ENCODE peak calls at places on chromosome 9, in six cellular contexts. One of them, this sample, is unnamed.

GRCh38 chr9:81499571-81499970 is 189.8 kb downstream of the TLE1 start:
- DNase-seq in WERI-Rb-1: no peak
- DNase-seq in A673: no peak
- DNase-seq in choroid plexus epithelial cell: no peak
- DNase-seq in spleen: no peak
- DNase-seq in body of pancreas: no peak
- DNase-seq in this sample: no peak

GRCh38 chr9:121765021-121765950 is 113.9 kb downstream of the DAB2IP start:
- DNase-seq in WERI-Rb-1: no peak
- DNase-seq in A673: no peak
- DNase-seq in choroid plexus epithelial cell: peak; percentile 34
- DNase-seq in spleen: no peak
- DNase-seq in body of pancreas: peak; percentile 83
- DNase-seq in this sample: no peak

GRCh38 chr9:83061036-83061435 is 1.9 kb downstream of the RASEF start:
- DNase-seq in WERI-Rb-1: no peak
- DNase-seq in A673: no peak
- DNase-seq in choroid plexus epithelial cell: no peak
- DNase-seq in spleen: no peak
- DNase-seq in body of pancreas: peak; percentile 15
- DNase-seq in this sample: no peak

GRCh38 chr9:110588296-110588695 is 8.8 kb upstream of the SVEP1 start:
- DNase-seq in WERI-Rb-1: no peak
- DNase-seq in A673: no peak
- DNase-seq in choroid plexus epithelial cell: peak; percentile 65
- DNase-seq in spleen: no peak
- DNase-seq in body of pancreas: no peak
- DNase-seq in this sample: no peak

GRCh38 chr9:124818431-124819281 is 34.6 kb upstream of the WDR38 start:
- DNase-seq in WERI-Rb-1: peak; percentile 84
- DNase-seq in A673: no peak
- DNase-seq in choroid plexus epithelial cell: no peak
- DNase-seq in spleen: peak; percentile 83
- DNase-seq in body of pancreas: peak; percentile 88
- DNase-seq in this sample: no peak

GRCh38 chr9:113705306-113705937 is 170.7 kb upstream of the ZNF618 start:
- DNase-seq in WERI-Rb-1: no peak
- DNase-seq in A673: no peak
- DNase-seq in choroid plexus epithelial cell: no peak
- DNase-seq in spleen: no peak
- DNase-seq in body of pancreas: no peak
- DNase-seq in this sample: no peak

GRCh38 chr9:136903041-136903554 is 16.8 kb downstream of the TRAF2 start:
- DNase-seq in WERI-Rb-1: no peak
- DNase-seq in A673: no peak
- DNase-seq in choroid plexus epithelial cell: no peak
- DNase-seq in spleen: peak; percentile 72
- DNase-seq in body of pancreas: peak; percentile 78
- DNase-seq in this sample: no peak

GRCh38 chr9:132509921-132510874 is 72.2 kb upstream of the BARHL1 start:
- DNase-seq in WERI-Rb-1: no peak
- DNase-seq in A673: peak; percentile 42
- DNase-seq in choroid plexus epithelial cell: no peak
- DNase-seq in spleen: peak; percentile 50
- DNase-seq in body of pancreas: no peak
- DNase-seq in this sample: no peak

GRCh38 chr9:136791466-136792276 is 527 bp downstream of the TMEM141 start:
- DNase-seq in WERI-Rb-1: peak; percentile 75
- DNase-seq in A673: peak; percentile 69
- DNase-seq in choroid plexus epithelial cell: no peak
- DNase-seq in spleen: peak; percentile 93
- DNase-seq in body of pancreas: peak; percentile 90
- DNase-seq in this sample: peak; percentile 56

GRCh38 chr9:68446836-68447235 is 90.4 kb downstream of the PGM5 start:
- DNase-seq in WERI-Rb-1: no peak
- DNase-seq in A673: no peak
- DNase-seq in choroid plexus epithelial cell: no peak
- DNase-seq in spleen: no peak
- DNase-seq in body of pancreas: no peak
- DNase-seq in this sample: no peak

GRCh38 chr9:130847306-130848217 is 12.5 kb downstream of the ABL1 start:
- DNase-seq in WERI-Rb-1: no peak
- DNase-seq in A673: peak; percentile 94
- DNase-seq in choroid plexus epithelial cell: peak; percentile 97
- DNase-seq in spleen: no peak
- DNase-seq in body of pancreas: peak; percentile 66
- DNase-seq in this sample: peak; percentile 30

GRCh38 chr9:80158150-80158549 is 586.4 kb downstream of the TLE4 start:
- DNase-seq in WERI-Rb-1: no peak
- DNase-seq in A673: peak; percentile 11
- DNase-seq in choroid plexus epithelial cell: no peak
- DNase-seq in spleen: no peak
- DNase-seq in body of pancreas: no peak
- DNase-seq in this sample: no peak

GRCh38 chr9:137798901-137799629 is 78.5 kb upstream of the CACNA1B start:
- DNase-seq in WERI-Rb-1: no peak
- DNase-seq in A673: no peak
- DNase-seq in choroid plexus epithelial cell: no peak
- DNase-seq in spleen: no peak
- DNase-seq in body of pancreas: no peak
- DNase-seq in this sample: no peak

GRCh38 chr9:81894891-81895290 is 33.3 kb upstream of the SPATA31D4 start:
- DNase-seq in WERI-Rb-1: no peak
- DNase-seq in A673: no peak
- DNase-seq in choroid plexus epithelial cell: no peak
- DNase-seq in spleen: no peak
- DNase-seq in body of pancreas: no peak
- DNase-seq in this sample: no peak

GRCh38 chr9:801399-802071 is 40.0 kb upstream of the DMRT1 start:
- DNase-seq in WERI-Rb-1: no peak
- DNase-seq in A673: peak; percentile 43
- DNase-seq in choroid plexus epithelial cell: peak; percentile 36
- DNase-seq in spleen: no peak
- DNase-seq in body of pancreas: no peak
- DNase-seq in this sample: no peak

GRCh38 chr9:8025532-8025931 is 226.0 kb upstream of the DMAC1 start:
- DNase-seq in WERI-Rb-1: no peak
- DNase-seq in A673: no peak
- DNase-seq in choroid plexus epithelial cell: no peak
- DNase-seq in spleen: no peak
- DNase-seq in body of pancreas: no peak
- DNase-seq in this sample: no peak

GRCh38 chr9:28779240-28779639 is 1206.0 kb upstream of the C9orf72 start:
- DNase-seq in WERI-Rb-1: no peak
- DNase-seq in A673: peak; percentile 20
- DNase-seq in choroid plexus epithelial cell: peak; percentile 65
- DNase-seq in spleen: no peak
- DNase-seq in body of pancreas: no peak
- DNase-seq in this sample: no peak

GRCh38 chr9:81720450-81721086 is 31.2 kb upstream of the TLE1 start:
- DNase-seq in WERI-Rb-1: no peak
- DNase-seq in A673: no peak
- DNase-seq in choroid plexus epithelial cell: peak; percentile 13
- DNase-seq in spleen: no peak
- DNase-seq in body of pancreas: peak; percentile 13
- DNase-seq in this sample: no peak

GRCh38 chr9:119801311-119801710 is 432.1 kb upstream of the BRINP1 start:
- DNase-seq in WERI-Rb-1: no peak
- DNase-seq in A673: no peak
- DNase-seq in choroid plexus epithelial cell: no peak
- DNase-seq in spleen: no peak
- DNase-seq in body of pancreas: no peak
- DNase-seq in this sample: no peak

GRCh38 chr9:116234091-116234490 is 80.5 kb downstream of the PAPPA start:
- DNase-seq in WERI-Rb-1: no peak
- DNase-seq in A673: peak; percentile 95
- DNase-seq in choroid plexus epithelial cell: peak; percentile 97
- DNase-seq in spleen: no peak
- DNase-seq in body of pancreas: peak; percentile 16
- DNase-seq in this sample: no peak

GRCh38 chr9:92438900-92439526 is 14.7 kb upstream of the OMD start:
- DNase-seq in WERI-Rb-1: no peak
- DNase-seq in A673: peak; percentile 29
- DNase-seq in choroid plexus epithelial cell: peak; percentile 63
- DNase-seq in spleen: no peak
- DNase-seq in body of pancreas: no peak
- DNase-seq in this sample: no peak

GRCh38 chr9:34560574-34561229 is 28.8 kb downstream of the CNTFR start:
- DNase-seq in WERI-Rb-1: no peak
- DNase-seq in A673: no peak
- DNase-seq in choroid plexus epithelial cell: no peak
- DNase-seq in spleen: no peak
- DNase-seq in body of pancreas: no peak
- DNase-seq in this sample: no peak

GRCh38 chr9:34564617-34565016 is 24.9 kb downstream of the CNTFR start:
- DNase-seq in WERI-Rb-1: no peak
- DNase-seq in A673: no peak
- DNase-seq in choroid plexus epithelial cell: no peak
- DNase-seq in spleen: no peak
- DNase-seq in body of pancreas: no peak
- DNase-seq in this sample: no peak

GRCh38 chr9:34559616-34560546 is 29.6 kb downstream of the CNTFR start:
- DNase-seq in WERI-Rb-1: peak; percentile 79
- DNase-seq in A673: no peak
- DNase-seq in choroid plexus epithelial cell: peak; percentile 72
- DNase-seq in spleen: no peak
- DNase-seq in body of pancreas: peak; percentile 17
- DNase-seq in this sample: no peak

GRCh38 chr9:34563262-34563661 is 26.3 kb downstream of the CNTFR start:
- DNase-seq in WERI-Rb-1: no peak
- DNase-seq in A673: no peak
- DNase-seq in choroid plexus epithelial cell: no peak
- DNase-seq in spleen: no peak
- DNase-seq in body of pancreas: no peak
- DNase-seq in this sample: no peak

GRCh38 chr9:34562136-34562745 is 27.3 kb downstream of the CNTFR start:
- DNase-seq in WERI-Rb-1: no peak
- DNase-seq in A673: no peak
- DNase-seq in choroid plexus epithelial cell: no peak
- DNase-seq in spleen: no peak
- DNase-seq in body of pancreas: no peak
- DNase-seq in this sample: no peak
- TF ChIP-seq CTCF in WERI-Rb-1: peak; percentile 72
- TF ChIP-seq CTCF in A673: peak; percentile 66
- TF ChIP-seq CTCF in choroid plexus epithelial cell: peak; percentile 63
- TF ChIP-seq CTCF in spleen: peak; percentile 37
- TF ChIP-seq CTCF in body of pancreas: peak; percentile 29
- TF ChIP-seq CTCF in this sample: peak; percentile 91

GRCh38 chr9:84807870-84808385 is 138.4 kb downstream of the NTRK2 start:
- DNase-seq in WERI-Rb-1: no peak
- DNase-seq in A673: no peak
- DNase-seq in choroid plexus epithelial cell: no peak
- DNase-seq in spleen: no peak
- DNase-seq in body of pancreas: no peak
- DNase-seq in this sample: no peak

GRCh38 chr9:84811072-84811725 is 141.7 kb downstream of the NTRK2 start:
- DNase-seq in WERI-Rb-1: no peak
- DNase-seq in A673: no peak
- DNase-seq in choroid plexus epithelial cell: no peak
- DNase-seq in spleen: no peak
- DNase-seq in body of pancreas: no peak
- DNase-seq in this sample: no peak

GRCh38 chr9:84808416-84808815 is 138.9 kb downstream of the NTRK2 start:
- DNase-seq in WERI-Rb-1: no peak
- DNase-seq in A673: no peak
- DNase-seq in choroid plexus epithelial cell: no peak
- DNase-seq in spleen: no peak
- DNase-seq in body of pancreas: no peak
- DNase-seq in this sample: no peak

GRCh38 chr9:84815554-84815953 is 146.0 kb downstream of the NTRK2 start:
- DNase-seq in WERI-Rb-1: no peak
- DNase-seq in A673: no peak
- DNase-seq in choroid plexus epithelial cell: no peak
- DNase-seq in spleen: no peak
- DNase-seq in body of pancreas: no peak
- DNase-seq in this sample: no peak

GRCh38 chr9:84811726-84812074 is 142.2 kb downstream of the NTRK2 start:
- DNase-seq in WERI-Rb-1: no peak
- DNase-seq in A673: no peak
- DNase-seq in choroid plexus epithelial cell: no peak
- DNase-seq in spleen: no peak
- DNase-seq in body of pancreas: no peak
- DNase-seq in this sample: no peak
- TF ChIP-seq CTCF in WERI-Rb-1: no peak
- TF ChIP-seq CTCF in A673: no peak
- TF ChIP-seq CTCF in choroid plexus epithelial cell: no peak
- TF ChIP-seq CTCF in spleen: no peak
- TF ChIP-seq CTCF in body of pancreas: no peak
- TF ChIP-seq CTCF in this sample: no peak

DNA sequence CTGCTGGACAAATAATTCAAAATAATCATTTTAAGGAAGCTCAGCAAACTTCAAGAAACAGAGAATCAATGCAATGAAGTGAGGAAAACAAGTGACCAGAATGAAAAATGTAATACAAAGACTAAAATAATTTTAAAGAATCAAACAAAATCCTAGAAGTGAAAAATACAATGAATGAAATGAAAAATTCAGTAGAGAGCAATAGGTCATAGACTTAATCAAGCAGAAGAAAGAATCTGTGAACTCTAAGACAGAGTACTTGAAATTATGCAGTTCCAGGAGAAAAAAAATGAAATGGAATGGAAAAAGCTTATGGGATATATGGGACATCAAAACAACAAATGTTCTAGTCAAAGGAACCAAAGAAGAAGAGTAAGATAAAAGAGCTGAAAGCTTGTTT is 11.8 kb upstream of the ZDHHC21 start:
- DNase-seq in WERI-Rb-1: no peak
- DNase-seq in A673: no peak
- DNase-seq in choroid plexus epithelial cell: no peak
- DNase-seq in spleen: no peak
- DNase-seq in body of pancreas: no peak
- DNase-seq in this sample: no peak
- TF ChIP-seq CTCF in WERI-Rb-1: no peak
- TF ChIP-seq CTCF in A673: no peak
- TF ChIP-seq CTCF in choroid plexus epithelial cell: no peak
- TF ChIP-seq CTCF in spleen: no peak
- TF ChIP-seq CTCF in body of pancreas: no peak
- TF ChIP-seq CTCF in this sample: no peak

GRCh38 chr9:108476574-108476973 is 379.2 kb downstream of the ACTL7B start:
- DNase-seq in WERI-Rb-1: no peak
- DNase-seq in A673: no peak
- DNase-seq in choroid plexus epithelial cell: no peak
- DNase-seq in spleen: no peak
- DNase-seq in body of pancreas: no peak
- DNase-seq in this sample: no peak

GRCh38 chr9:108479989-108480652 is 375.7 kb downstream of the ACTL7B start:
- DNase-seq in WERI-Rb-1: no peak
- DNase-seq in A673: no peak
- DNase-seq in choroid plexus epithelial cell: no peak
- DNase-seq in spleen: no peak
- DNase-seq in body of pancreas: no peak
- DNase-seq in this sample: no peak

GRCh38 chr9:108477538-108478006 is 378.2 kb downstream of the ACTL7B start:
- DNase-seq in WERI-Rb-1: no peak
- DNase-seq in A673: no peak
- DNase-seq in choroid plexus epithelial cell: peak; percentile 88
- DNase-seq in spleen: no peak
- DNase-seq in body of pancreas: no peak
- DNase-seq in this sample: no peak

GRCh38 chr9:108478871-108479332 is 376.9 kb downstream of the ACTL7B start:
- DNase-seq in WERI-Rb-1: no peak
- DNase-seq in A673: no peak
- DNase-seq in choroid plexus epithelial cell: peak; percentile 90
- DNase-seq in spleen: no peak
- DNase-seq in body of pancreas: no peak
- DNase-seq in this sample: no peak

GRCh38 chr9:108478431-108478837 is 377.4 kb downstream of the ACTL7B start:
- DNase-seq in WERI-Rb-1: peak; percentile 43
- DNase-seq in A673: peak; percentile 21
- DNase-seq in choroid plexus epithelial cell: peak; percentile 90
- DNase-seq in spleen: no peak
- DNase-seq in body of pancreas: no peak
- DNase-seq in this sample: no peak
- TF ChIP-seq CTCF in WERI-Rb-1: no peak
- TF ChIP-seq CTCF in A673: no peak
- TF ChIP-seq CTCF in choroid plexus epithelial cell: peak; percentile 32
- TF ChIP-seq CTCF in spleen: no peak
- TF ChIP-seq CTCF in body of pancreas: no peak
- TF ChIP-seq CTCF in this sample: no peak

This sample was measured in endothelial cell.